ENCODE peak calls at places on chromosomes 7 and 10, in five cellular contexts. One of them, this sample, is unnamed.

GRCh38 chr7:148712610-148713330 is 14.1 kb downstream of the CUL1 start:
- DNase-seq in endothelial cell of umbilical vein: no peak
- DNase-seq in MM.1S: peak
- DNase-seq in GM23338: no peak
- DNase-seq in fibroblast of lung: no peak
- DNase-seq in this sample: peak

GRCh38 chr10:132631348-132631735 is 93.8 kb downstream of the INPP5A start:
- DNase-seq in MM.1S: no peak
- DNase-seq in fibroblast of lung: peak
- DNase-seq in GM23338: no peak
- DNase-seq in endothelial cell of umbilical vein: no peak
- DNase-seq in this sample: no peak

GRCh38 chr7:20220824-20221547 is 3.8 kb upstream of the MACC1 start:
- DNase-seq in endothelial cell of umbilical vein: no peak
- DNase-seq in MM.1S: peak
- DNase-seq in GM23338: no peak
- DNase-seq in fibroblast of lung: peak
- DNase-seq in this sample: peak

GRCh38 chr7:142248-142955 is 50.0 kb upstream of the FAM20C start:
- DNase-seq in GM23338: no peak
- DNase-seq in MM.1S: no peak
- DNase-seq in endothelial cell of umbilical vein: no peak
- DNase-seq in fibroblast of lung: peak
- DNase-seq in this sample: no peak

GRCh38 chr7:85765698-85766298 is 578.9 kb upstream of the SEMA3D start:
- DNase-seq in fibroblast of lung: no peak
- DNase-seq in GM23338: peak
- DNase-seq in endothelial cell of umbilical vein: no peak
- DNase-seq in MM.1S: no peak
- DNase-seq in this sample: no peak

GRCh38 chr10:130495116-130495862 is 359.1 kb downstream of the GLRX3 start:
- DNase-seq in MM.1S: no peak
- DNase-seq in fibroblast of lung: no peak
- DNase-seq in GM23338: no peak
- DNase-seq in endothelial cell of umbilical vein: no peak
- DNase-seq in this sample: no peak

GRCh38 chr10:130351466-130352290 is 215.5 kb downstream of the GLRX3 start:
- DNase-seq in GM23338: no peak
- DNase-seq in MM.1S: no peak
- DNase-seq in fibroblast of lung: no peak
- DNase-seq in endothelial cell of umbilical vein: no peak
- DNase-seq in this sample: no peak

GRCh38 chr7:55526770-55527169 is 45.5 kb downstream of the VOPP1 start:
- DNase-seq in GM23338: peak
- DNase-seq in fibroblast of lung: no peak
- DNase-seq in MM.1S: no peak
- DNase-seq in endothelial cell of umbilical vein: no peak
- DNase-seq in this sample: no peak

GRCh38 chr7:117470777-117471176 is 9.0 kb upstream of the CFTR start:
- DNase-seq in GM23338: no peak
- DNase-seq in endothelial cell of umbilical vein: no peak
- DNase-seq in MM.1S: peak
- DNase-seq in fibroblast of lung: no peak
- DNase-seq in this sample: no peak

GRCh38 chr7:29764227-29764626 is 42.1 kb upstream of the WIPF3 start:
- DNase-seq in fibroblast of lung: no peak
- DNase-seq in GM23338: peak
- DNase-seq in endothelial cell of umbilical vein: no peak
- DNase-seq in MM.1S: no peak
- DNase-seq in this sample: no peak

GRCh38 chr10:96967847-96968246 is 135.7 kb downstream of the LCOR start:
- DNase-seq in MM.1S: no peak
- DNase-seq in fibroblast of lung: no peak
- DNase-seq in GM23338: no peak
- DNase-seq in endothelial cell of umbilical vein: peak
- DNase-seq in this sample: peak

GRCh38 chr7:28114056-28114455 is 66.5 kb downstream of the JAZF1 start:
- DNase-seq in GM23338: no peak
- DNase-seq in endothelial cell of umbilical vein: no peak
- DNase-seq in fibroblast of lung: no peak
- DNase-seq in MM.1S: no peak
- DNase-seq in this sample: no peak

GRCh38 chr10:131180941-131181855 is 130.3 kb downstream of the TCERG1L start:
- DNase-seq in MM.1S: no peak
- DNase-seq in endothelial cell of umbilical vein: no peak
- DNase-seq in GM23338: no peak
- DNase-seq in fibroblast of lung: no peak
- DNase-seq in this sample: no peak

GRCh38 chr10:16116404-16117304 is 256.3 kb upstream of the MINDY3 start:
- DNase-seq in fibroblast of lung: peak
- DNase-seq in MM.1S: peak
- DNase-seq in endothelial cell of umbilical vein: peak
- DNase-seq in GM23338: peak
- DNase-seq in this sample: peak

GRCh38 chr10:20922461-20922860 is 25.4 kb upstream of the NEBL start:
- DNase-seq in MM.1S: no peak
- DNase-seq in endothelial cell of umbilical vein: no peak
- DNase-seq in GM23338: no peak
- DNase-seq in fibroblast of lung: no peak
- DNase-seq in this sample: no peak

GRCh38 chr7:30925117-30925516 is 13.5 kb downstream of the AQP1 start:
- DNase-seq in fibroblast of lung: no peak
- DNase-seq in MM.1S: no peak
- DNase-seq in GM23338: no peak
- DNase-seq in endothelial cell of umbilical vein: no peak
- DNase-seq in this sample: no peak

GRCh38 chr7:135147341-135147898 is 452 bp upstream of the TMEM140 start:
- DNase-seq in GM23338: no peak
- DNase-seq in fibroblast of lung: peak
- DNase-seq in MM.1S: peak
- DNase-seq in endothelial cell of umbilical vein: peak
- DNase-seq in this sample: no peak

GRCh38 chr10:73911553-73912004 is 647 bp downstream of the PLAU start:
- DNase-seq in GM23338: no peak
- DNase-seq in endothelial cell of umbilical vein: peak
- DNase-seq in fibroblast of lung: no peak
- DNase-seq in MM.1S: no peak
- DNase-seq in this sample: peak

GRCh38 chr10:61211468-61211867 is 241.7 kb downstream of the TMEM26 start:
- DNase-seq in fibroblast of lung: no peak
- DNase-seq in endothelial cell of umbilical vein: no peak
- DNase-seq in GM23338: peak
- DNase-seq in MM.1S: no peak
- DNase-seq in this sample: no peak

GRCh38 chr7:46839651-46840050 is 742.3 kb downstream of the TNS3 start:
- DNase-seq in endothelial cell of umbilical vein: peak
- DNase-seq in MM.1S: no peak
- DNase-seq in GM23338: no peak
- DNase-seq in fibroblast of lung: no peak
- DNase-seq in this sample: no peak

GRCh38 chr7:31791881-31792280 is 104.9 kb downstream of the PPP1R17 start:
- DNase-seq in MM.1S: no peak
- DNase-seq in fibroblast of lung: peak
- DNase-seq in GM23338: no peak
- DNase-seq in endothelial cell of umbilical vein: no peak
- DNase-seq in this sample: no peak

GRCh38 chr10:133070810-133071209 is 16.9 kb upstream of the ADGRA1 start:
- DNase-seq in GM23338: no peak
- DNase-seq in endothelial cell of umbilical vein: no peak
- DNase-seq in fibroblast of lung: no peak
- DNase-seq in MM.1S: no peak
- DNase-seq in this sample: no peak

GRCh38 chr10:127150136-127150535 is 46.3 kb downstream of the INSYN2A start:
- DNase-seq in GM23338: peak
- DNase-seq in fibroblast of lung: peak
- DNase-seq in endothelial cell of umbilical vein: peak
- DNase-seq in MM.1S: no peak
- DNase-seq in this sample: peak

GRCh38 chr10:101938316-101939272 is 95.0 kb upstream of the KCNIP2 start:
- DNase-seq in GM23338: no peak
- DNase-seq in endothelial cell of umbilical vein: peak
- DNase-seq in MM.1S: no peak
- DNase-seq in fibroblast of lung: peak
- DNase-seq in this sample: peak
- H3K4me3 ChIP-seq in GM23338: no peak
- H3K4me3 ChIP-seq in endothelial cell of umbilical vein: no peak
- H3K4me3 ChIP-seq in MM.1S: no peak
- H3K4me3 ChIP-seq in fibroblast of lung: no peak
- H3K4me3 ChIP-seq in this sample: no peak

DNA sequence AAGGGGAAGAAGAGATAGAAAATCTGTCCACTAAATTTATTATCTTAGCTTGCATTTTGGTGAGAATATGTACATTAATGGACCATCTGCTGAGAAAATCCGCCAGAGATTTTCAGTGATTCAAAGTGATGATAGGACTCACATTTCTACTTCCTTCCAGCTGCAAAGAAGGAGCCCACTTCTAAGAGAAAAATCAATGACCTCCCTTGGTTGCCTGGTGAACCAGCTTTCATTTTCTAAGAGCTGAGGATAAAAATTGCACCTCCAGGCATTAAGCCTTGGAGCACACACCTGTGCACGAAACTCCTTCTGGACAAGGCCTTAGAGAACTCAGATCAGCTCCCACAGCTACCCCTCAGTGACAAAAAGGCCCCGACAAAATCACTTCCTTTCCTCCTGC is 404.2 kb downstream of the SFMBT2 start:
- DNase-seq in fibroblast of lung: no peak
- DNase-seq in GM23338: no peak
- DNase-seq in MM.1S: no peak
- DNase-seq in endothelial cell of umbilical vein: no peak
- DNase-seq in this sample: no peak
- TF ChIP-seq EZH2 in fibroblast of lung: no peak
- TF ChIP-seq EZH2 in GM23338: no peak
- TF ChIP-seq EZH2 in MM.1S: no peak
- TF ChIP-seq EZH2 in endothelial cell of umbilical vein: no peak
- TF ChIP-seq EZH2 in this sample: no peak

GRCh38 chr10:71770255-71770654 is 3.1 kb downstream of the VSIR start:
- DNase-seq in GM23338: no peak
- DNase-seq in fibroblast of lung: no peak
- DNase-seq in endothelial cell of umbilical vein: no peak
- DNase-seq in MM.1S: no peak
- DNase-seq in this sample: no peak
- H3K4me3 ChIP-seq in GM23338: no peak
- H3K4me3 ChIP-seq in fibroblast of lung: no peak
- H3K4me3 ChIP-seq in endothelial cell of umbilical vein: no peak
- H3K4me3 ChIP-seq in MM.1S: no peak
- H3K4me3 ChIP-seq in this sample: no peak

GRCh38 chr10:124075116-124075955 is 18.1 kb downstream of the CHST15 start:
- DNase-seq in GM23338: no peak
- DNase-seq in endothelial cell of umbilical vein: no peak
- DNase-seq in fibroblast of lung: peak
- DNase-seq in MM.1S: no peak
- DNase-seq in this sample: no peak
- TF ChIP-seq EZH2 in GM23338: no peak
- TF ChIP-seq EZH2 in endothelial cell of umbilical vein: no peak
- TF ChIP-seq EZH2 in fibroblast of lung: no peak
- TF ChIP-seq EZH2 in MM.1S: no peak
- TF ChIP-seq EZH2 in this sample: no peak

DNA sequence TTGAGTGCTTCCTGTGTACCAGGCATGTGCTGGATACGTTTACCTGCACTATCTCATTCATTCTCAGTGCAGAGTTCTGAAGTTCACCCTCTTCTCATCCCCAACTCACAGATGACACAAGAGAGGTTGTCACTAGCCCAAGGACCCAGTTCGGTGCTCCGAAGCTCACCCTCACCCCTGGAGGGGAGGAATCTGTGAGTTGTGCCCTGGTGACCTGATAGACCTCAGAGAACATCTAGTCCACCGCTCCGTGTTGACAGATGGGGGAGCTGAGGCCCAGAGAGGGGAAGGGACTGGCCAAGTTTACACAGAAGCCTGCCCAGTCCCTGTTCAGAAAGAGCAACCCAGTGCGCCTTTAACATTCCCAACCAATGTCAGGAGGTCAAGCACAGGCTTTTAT is 44.8 kb upstream of the EMX2 start:
- DNase-seq in endothelial cell of umbilical vein: no peak
- DNase-seq in fibroblast of lung: no peak
- DNase-seq in GM23338: no peak
- DNase-seq in MM.1S: no peak
- DNase-seq in this sample: no peak
- H3K4me3 ChIP-seq in endothelial cell of umbilical vein: no peak
- H3K4me3 ChIP-seq in fibroblast of lung: no peak
- H3K4me3 ChIP-seq in GM23338: no peak
- H3K4me3 ChIP-seq in MM.1S: no peak
- H3K4me3 ChIP-seq in this sample: no peak

GRCh38 chr7:1210321-1210978 is 22.2 kb upstream of the UNCX start:
- DNase-seq in endothelial cell of umbilical vein: no peak
- DNase-seq in MM.1S: no peak
- DNase-seq in GM23338: no peak
- DNase-seq in fibroblast of lung: no peak
- DNase-seq in this sample: no peak

GRCh38 chr7:1200045-1200444 is 32.6 kb upstream of the UNCX start:
- DNase-seq in endothelial cell of umbilical vein: no peak
- DNase-seq in fibroblast of lung: peak
- DNase-seq in GM23338: no peak
- DNase-seq in MM.1S: no peak
- DNase-seq in this sample: no peak

GRCh38 chr7:1209097-1209496 is 23.6 kb upstream of the UNCX start:
- DNase-seq in GM23338: no peak
- DNase-seq in MM.1S: no peak
- DNase-seq in fibroblast of lung: no peak
- DNase-seq in endothelial cell of umbilical vein: no peak
- DNase-seq in this sample: no peak

GRCh38 chr7:1201916-1202315 is 30.8 kb upstream of the UNCX start:
- DNase-seq in GM23338: no peak
- DNase-seq in MM.1S: no peak
- DNase-seq in endothelial cell of umbilical vein: no peak
- DNase-seq in fibroblast of lung: no peak
- DNase-seq in this sample: no peak

DNA sequence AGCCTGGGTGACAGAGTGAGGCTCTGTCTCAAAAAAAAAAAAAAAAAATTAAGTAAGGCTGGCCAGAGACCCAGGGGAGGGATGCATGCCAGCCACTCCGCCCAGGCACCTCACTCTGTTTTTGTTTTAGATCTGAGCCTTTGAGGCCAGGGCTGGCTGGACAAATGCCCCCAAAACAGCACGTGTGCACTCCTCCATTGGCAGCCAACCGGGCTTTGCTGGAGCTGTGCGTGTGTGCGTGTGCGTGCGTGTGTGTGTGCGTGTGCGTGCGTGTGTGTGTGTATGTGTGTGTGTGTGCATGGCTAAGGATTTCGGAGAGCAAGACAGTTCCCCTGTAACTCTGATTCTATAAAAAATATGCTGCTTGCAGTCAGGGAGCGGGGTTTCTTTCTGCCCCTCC is 28.2 kb upstream of the UNCX start:
- DNase-seq in fibroblast of lung: no peak
- DNase-seq in MM.1S: no peak
- DNase-seq in GM23338: no peak
- DNase-seq in endothelial cell of umbilical vein: no peak
- DNase-seq in this sample: no peak
- TF ChIP-seq EZH2 in fibroblast of lung: no peak
- TF ChIP-seq EZH2 in MM.1S: no peak
- TF ChIP-seq EZH2 in GM23338: no peak
- TF ChIP-seq EZH2 in endothelial cell of umbilical vein: no peak
- TF ChIP-seq EZH2 in this sample: no peak

This sample was measured in mammary epithelial cell.